ENCODE peak calls at places on chromosomes 13 and 19, in five cellular contexts. Y is psoas muscle; E is heart right ventricle; T is HAP-1; A is naive thymus-derived CD4-positive, alpha-beta T cell. H is an unnamed sample.

GRCh38 chr19:46753420-46754155 is 7.3 kb upstream of the STRN4 start:
- DNase-seq in Y (no peak), E (peak; percentile 52), T (no peak), A (peak; percentile 55), H (peak; percentile 64)

GRCh38 chr13:109144693-109145437 is 515.5 kb downstream of the MYO16 start:
- DNase-seq in Y (no peak), E (no peak), T (no peak), A (no peak), H (no peak)

GRCh38 chr19:8688930-8689329 is 9.7 kb downstream of the ACTL9 start:
- DNase-seq in Y (no peak), E (no peak), T (no peak), A (no peak), H (no peak)

GRCh38 chr19:15280915-15281683 is 48.9 kb upstream of the EPHX3 start:
- DNase-seq in Y (peak; percentile 95), E (peak; percentile 88), T (peak; percentile 76), A (no peak), H (peak; percentile 69)

GRCh38 chr19:1929051-1929742 is 11.8 kb upstream of the CSNK1G2 start:
- DNase-seq in Y (peak; percentile 88), E (peak; percentile 83), T (peak; percentile 73), A (peak; percentile 66), H (peak; percentile 77)

GRCh38 chr13:59360108-59360507 is 803.6 kb downstream of the DIAPH3 start:
- DNase-seq in Y (no peak), E (no peak), T (no peak), A (no peak), H (no peak)

GRCh38 chr13:102091231-102091630 is 310.6 kb downstream of the FGF14 start:
- DNase-seq in Y (no peak), E (no peak), T (no peak), A (no peak), H (peak; percentile 51)

GRCh38 chr19:42198676-42199439 is 18.6 kb downstream of the DEDD2 start:
- DNase-seq in Y (no peak), E (no peak), T (no peak), A (peak; percentile 80), H (no peak)

GRCh38 chr19:49133621-49134454 is 14.5 kb downstream of the PPFIA3 start:
- DNase-seq in Y (no peak), E (peak; percentile 76), T (no peak), A (no peak), H (no peak)

GRCh38 chr19:21314676-21315075 is 14.5 kb downstream of the ZNF708 start:
- DNase-seq in Y (no peak), E (no peak), T (no peak), A (no peak), H (no peak)

GRCh38 chr19:27733551-27734266 is 1479.2 kb downstream of the UQCRFS1 start:
- DNase-seq in Y (no peak), E (no peak), T (no peak), A (no peak), H (no peak)

GRCh38 chr19:42132030-42132628 is at the start of gene POU2F2:
- DNase-seq in Y (peak; percentile 55), E (peak; percentile 45), T (no peak), A (peak; percentile 77), H (no peak)

GRCh38 chr19:3862826-3863500 is 5.9 kb downstream of the ZFR2 start:
- DNase-seq in Y (no peak), E (no peak), T (no peak), A (no peak), H (no peak)

GRCh38 chr13:45310341-45311138 is 30.4 kb downstream of the TPT1 start:
- DNase-seq in Y (no peak), E (no peak), T (no peak), A (no peak), H (no peak)

GRCh38 chr19:4971424-4971793 is 2.5 kb downstream of the KDM4B start:
- DNase-seq in Y (no peak), E (no peak), T (peak; percentile 11), A (no peak), H (no peak)

GRCh38 chr13:101049166-101049850 is 367.0 kb downstream of the NALCN start:
- DNase-seq in Y (no peak), E (no peak), T (no peak), A (no peak), H (no peak)

GRCh38 chr19:18006895-18007604 is 920 bp upstream of the ARRDC2 start:
- DNase-seq in Y (peak; percentile 93), E (peak; percentile 88), T (peak; percentile 24), A (peak; percentile 74), H (peak; percentile 80)

GRCh38 chr19:8607386-8607785 is 3.1 kb downstream of the ADAMTS10 start:
- DNase-seq in Y (no peak), E (peak; percentile 55), T (no peak), A (no peak), H (no peak)

GRCh38 chr19:53809518-53810186 is 14.5 kb downstream of the NLRP12 start:
- DNase-seq in Y (no peak), E (no peak), T (no peak), A (no peak), H (no peak)

GRCh38 chr13:40341086-40341471 is 325.4 kb downstream of the FOXO1 start:
- DNase-seq in Y (no peak), E (no peak), T (peak; percentile 99), A (no peak), H (no peak)

GRCh38 chr19:50563597-50563996 is 4.6 kb downstream of the LRRC4B start:
- DNase-seq in Y (peak; percentile 18), E (no peak), T (no peak), A (no peak), H (no peak)

GRCh38 chr13:83975668-83976165 is 93.4 kb upstream of the SLITRK1 start:
- DNase-seq in Y (no peak), E (no peak), T (peak; percentile 34), A (no peak), H (no peak)

GRCh38 chr13:113603116-113603710 is 18.7 kb downstream of the TFDP1 start:
- DNase-seq in Y (peak; percentile 35), E (no peak), T (no peak), A (no peak), H (no peak)

GRCh38 chr13:84983321-84983720 is 815.9 kb downstream of the SLITRK6 start:
- DNase-seq in Y (no peak), E (no peak), T (no peak), A (no peak), H (no peak)

GRCh38 chr13:109717686-109718085 is 68.7 kb downstream of the IRS2 start:
- DNase-seq in Y (no peak), E (no peak), T (no peak), A (no peak), H (no peak)

GRCh38 chr19:3357731-3358391 is 8.5 kb upstream of the NFIC start:
- DNase-seq in Y (no peak), E (no peak), T (no peak), A (no peak), H (no peak)

GRCh38 chr13:48175200-48175599 is 57.8 kb upstream of the ITM2B start:
- DNase-seq in Y (no peak), E (no peak), T (no peak), A (no peak), H (no peak)

GRCh38 chr13:48181482-48182145 is 51.4 kb upstream of the ITM2B start:
- DNase-seq in Y (no peak), E (no peak), T (no peak), A (no peak), H (no peak)

GRCh38 chr13:48178126-48178525 is 54.9 kb upstream of the ITM2B start:
- DNase-seq in Y (no peak), E (no peak), T (no peak), A (no peak), H (no peak)

DNA sequence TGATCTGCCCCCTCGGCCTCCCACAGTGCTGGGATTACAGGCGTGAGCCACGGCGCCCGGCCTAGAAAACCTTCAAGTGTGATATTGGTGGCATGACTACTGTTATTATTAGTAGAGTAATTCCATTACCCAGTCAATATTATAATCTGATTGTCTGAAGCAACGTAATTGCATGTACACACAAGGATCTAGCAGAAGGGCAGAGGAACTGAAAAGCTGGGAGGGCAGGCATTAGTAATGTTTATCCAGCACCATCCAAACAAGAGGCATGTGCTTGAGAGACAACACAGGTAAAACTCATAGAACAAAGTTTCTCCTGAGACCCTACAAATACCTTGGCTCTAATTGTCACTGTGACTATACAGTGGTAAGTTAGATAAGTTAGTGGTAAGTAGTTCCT is 56.2 kb upstream of the ITM2B start:
- DNase-seq in Y (no peak), E (no peak), T (no peak), A (no peak), H (no peak)
- H3K36me3 ChIP-seq in Y (no peaks in the 10 kb centered on the region), E (no peaks in the 10 kb centered on the region), T (no peaks in the 10 kb centered on the region), A (no peaks in the 10 kb centered on the region), H (no peaks in the 10 kb centered on the region)

GRCh38 chr13:46617885-46618284 is 64.9 kb downstream of the LRCH1 start:
- DNase-seq in Y (no peak), E (no peak), T (no peak), A (no peak), H (no peak)
- H3K4me1 ChIP-seq in Y (peaks cover 12% of the 10 kb centered on the region), E (peaks cover 4% of the 10 kb centered on the region), T (peaks cover 36% of the 10 kb centered on the region), A (peaks cover 4% of the 10 kb centered on the region), H (peaks cover 90% of the 10 kb centered on the region)

DNA sequence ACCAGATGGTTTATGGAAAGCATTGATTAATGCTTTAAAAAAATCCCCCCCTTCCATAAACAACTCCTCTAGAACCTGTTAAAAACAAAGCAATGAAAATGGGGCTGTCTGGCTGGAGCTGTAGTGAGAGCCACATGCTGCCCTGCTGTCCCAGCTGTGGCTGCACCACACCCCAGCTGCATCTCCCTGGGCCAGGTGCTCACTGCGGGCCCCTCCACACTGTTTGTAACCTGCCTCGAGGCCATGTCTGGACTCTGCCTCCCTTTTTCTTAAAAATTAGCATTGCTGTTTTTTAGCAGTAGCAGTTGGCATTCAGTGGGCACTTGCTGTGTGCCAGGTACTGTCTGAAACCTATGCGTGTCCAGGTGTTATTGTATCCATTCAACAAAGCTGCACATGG is 15.2 kb upstream of the F2RL3 start:
- DNase-seq in Y (no peak), E (no peak), T (no peak), A (no peak), H (no peak)
- H3K36me3 ChIP-seq in Y (peaks cover 2% of the 10 kb centered on the region), E (peaks cover 82% of the 10 kb centered on the region), T (peaks cover 42% of the 10 kb centered on the region), A (peaks cover 75% of the 10 kb centered on the region), H (peaks cover 2% of the 10 kb centered on the region)

GRCh38 chr13:31427151-31427867 is 227.5 kb downstream of the B3GLCT start:
- DNase-seq in Y (no peak), E (no peak), T (no peak), A (no peak), H (no peak)

GRCh38 chr13:31426395-31426794 is 226.6 kb downstream of the B3GLCT start:
- DNase-seq in Y (no peak), E (no peak), T (no peak), A (no peak), H (no peak)

GRCh38 chr13:31424130-31424729 is 224.5 kb downstream of the B3GLCT start:
- DNase-seq in Y (peak; percentile 85), E (peak; percentile 64), T (peak; percentile 63), A (peak; percentile 2), H (peak; percentile 82)

GRCh38 chr13:31418186-31418585 is 218.4 kb downstream of the B3GLCT start:
- DNase-seq in Y (no peak), E (no peak), T (no peak), A (no peak), H (no peak)

DNA sequence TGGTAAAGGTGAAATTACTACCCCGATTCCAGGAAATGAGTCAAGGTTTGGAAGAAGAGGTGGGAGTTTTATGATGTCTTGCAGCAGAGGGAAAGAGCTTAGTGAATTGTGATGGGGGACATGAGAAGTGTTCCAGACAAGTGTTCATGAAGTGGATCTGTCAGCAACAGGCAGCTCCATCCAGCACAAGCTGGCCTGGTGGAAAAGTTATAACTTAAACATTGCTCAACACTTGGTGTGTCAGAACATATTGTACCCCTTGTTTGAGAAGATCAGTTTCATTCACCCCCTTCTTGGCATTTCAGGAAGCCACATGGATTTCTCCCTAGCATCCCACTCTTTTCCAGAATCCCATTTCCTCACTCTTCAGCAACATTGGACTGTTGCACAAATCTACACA is 222.0 kb downstream of the B3GLCT start:
- DNase-seq in Y (no peak), E (no peak), T (no peak), A (no peak), H (no peak)
- H3K4me1 ChIP-seq in Y (no peaks in the 10 kb centered on the region), E (no peaks in the 10 kb centered on the region), T (peaks cover 5% of the 10 kb centered on the region), A (no peaks in the 10 kb centered on the region), H (no peaks in the 10 kb centered on the region)

GRCh38 chr19:12075538-12076139 is 11.1 kb downstream of the ZNF844 start:
- DNase-seq in Y (no peak), E (no peak), T (no peak), A (no peak), H (no peak)
- H3K36me3 ChIP-seq in Y (peaks cover 41% of the 10 kb centered on the region), E (peaks cover 83% of the 10 kb centered on the region), T (no peaks in the 10 kb centered on the region), A (peaks cover 40% of the 10 kb centered on the region), H (no peaks in the 10 kb centered on the region)